ENCODE peak calls at places on chromosomes 5 and 9, in ten cellular contexts. One of them, this sample, is unnamed.

GRCh38 chr5:113896789-113897188 is 383.3 kb downstream of the YTHDC2 start:
- DNase-seq in left lobe of liver: no peak
- DNase-seq in CD8-positive, alpha-beta T cell: no peak
- DNase-seq in natural killer cell treated with Interleukin-12 subunit alpha and Interleukin-12 subunit beta and Interleukin-15 and Interleukin-18, amount 100 ng/mL, for 72 hours: no peak
- DNase-seq in iris pigment epithelial cell: no peak
- DNase-seq in SHP77: no peak
- DNase-seq in NCI-H748 treated with DMSO at 0.1 percent for 48 hours: no peak
- DNase-seq in Panc1: no peak
- DNase-seq in amygdala: no peak
- DNase-seq in Calu3: no peak
- DNase-seq in this sample: no peak

GRCh38 chr9:115633099-115633498 is 515.1 kb upstream of the TNC start:
- DNase-seq in NCI-H748 treated with DMSO at 0.1 percent for 48 hours: no peak
- DNase-seq in amygdala: no peak
- DNase-seq in natural killer cell treated with Interleukin-12 subunit alpha and Interleukin-12 subunit beta and Interleukin-15 and Interleukin-18, amount 100 ng/mL, for 72 hours: no peak
- DNase-seq in SHP77: no peak
- DNase-seq in CD8-positive, alpha-beta T cell: no peak
- DNase-seq in iris pigment epithelial cell: peak
- DNase-seq in Calu3: no peak
- DNase-seq in Panc1: no peak
- DNase-seq in left lobe of liver: no peak
- DNase-seq in this sample: no peak

GRCh38 chr5:148932355-148932935 is 106.0 kb downstream of the ADRB2 start:
- DNase-seq in iris pigment epithelial cell: no peak
- DNase-seq in Calu3: no peak
- DNase-seq in Panc1: no peak
- DNase-seq in amygdala: no peak
- DNase-seq in SHP77: no peak
- DNase-seq in NCI-H748 treated with DMSO at 0.1 percent for 48 hours: no peak
- DNase-seq in CD8-positive, alpha-beta T cell: no peak
- DNase-seq in natural killer cell treated with Interleukin-12 subunit alpha and Interleukin-12 subunit beta and Interleukin-15 and Interleukin-18, amount 100 ng/mL, for 72 hours: no peak
- DNase-seq in left lobe of liver: no peak
- DNase-seq in this sample: no peak

GRCh38 chr5:56464935-56465756 is 232.0 kb upstream of the ANKRD55 start:
- DNase-seq in amygdala: no peak
- DNase-seq in Calu3: no peak
- DNase-seq in Panc1: no peak
- DNase-seq in SHP77: no peak
- DNase-seq in left lobe of liver: no peak
- DNase-seq in iris pigment epithelial cell: no peak
- DNase-seq in CD8-positive, alpha-beta T cell: no peak
- DNase-seq in natural killer cell treated with Interleukin-12 subunit alpha and Interleukin-12 subunit beta and Interleukin-15 and Interleukin-18, amount 100 ng/mL, for 72 hours: no peak
- DNase-seq in NCI-H748 treated with DMSO at 0.1 percent for 48 hours: no peak
- DNase-seq in this sample: no peak

GRCh38 chr9:5851445-5851844 is 18.5 kb upstream of the ERMP1 start:
- DNase-seq in Calu3: peak
- DNase-seq in NCI-H748 treated with DMSO at 0.1 percent for 48 hours: no peak
- DNase-seq in amygdala: no peak
- DNase-seq in Panc1: no peak
- DNase-seq in left lobe of liver: no peak
- DNase-seq in iris pigment epithelial cell: peak
- DNase-seq in natural killer cell treated with Interleukin-12 subunit alpha and Interleukin-12 subunit beta and Interleukin-15 and Interleukin-18, amount 100 ng/mL, for 72 hours: peak
- DNase-seq in CD8-positive, alpha-beta T cell: peak
- DNase-seq in SHP77: no peak
- DNase-seq in this sample: no peak

GRCh38 chr9:76107487-76107886 is 217.0 kb downstream of the PCSK5 start:
- DNase-seq in iris pigment epithelial cell: peak
- DNase-seq in CD8-positive, alpha-beta T cell: no peak
- DNase-seq in Panc1: no peak
- DNase-seq in left lobe of liver: no peak
- DNase-seq in NCI-H748 treated with DMSO at 0.1 percent for 48 hours: no peak
- DNase-seq in amygdala: no peak
- DNase-seq in Calu3: no peak
- DNase-seq in SHP77: no peak
- DNase-seq in natural killer cell treated with Interleukin-12 subunit alpha and Interleukin-12 subunit beta and Interleukin-15 and Interleukin-18, amount 100 ng/mL, for 72 hours: no peak
- DNase-seq in this sample: no peak

GRCh38 chr5:174328626-174329299 is 283.3 kb downstream of the NSG2 start:
- DNase-seq in natural killer cell treated with Interleukin-12 subunit alpha and Interleukin-12 subunit beta and Interleukin-15 and Interleukin-18, amount 100 ng/mL, for 72 hours: no peak
- DNase-seq in left lobe of liver: no peak
- DNase-seq in amygdala: no peak
- DNase-seq in NCI-H748 treated with DMSO at 0.1 percent for 48 hours: no peak
- DNase-seq in iris pigment epithelial cell: no peak
- DNase-seq in SHP77: no peak
- DNase-seq in CD8-positive, alpha-beta T cell: no peak
- DNase-seq in Panc1: no peak
- DNase-seq in Calu3: no peak
- DNase-seq in this sample: no peak

GRCh38 chr9:115739096-115739875 is 414.3 kb upstream of the PAPPA start:
- DNase-seq in NCI-H748 treated with DMSO at 0.1 percent for 48 hours: no peak
- DNase-seq in iris pigment epithelial cell: peak
- DNase-seq in Panc1: no peak
- DNase-seq in CD8-positive, alpha-beta T cell: no peak
- DNase-seq in Calu3: no peak
- DNase-seq in natural killer cell treated with Interleukin-12 subunit alpha and Interleukin-12 subunit beta and Interleukin-15 and Interleukin-18, amount 100 ng/mL, for 72 hours: no peak
- DNase-seq in SHP77: no peak
- DNase-seq in amygdala: no peak
- DNase-seq in left lobe of liver: no peak
- DNase-seq in this sample: no peak

GRCh38 chr5:158154226-158155005 is 295.5 kb upstream of the CLINT1 start:
- DNase-seq in natural killer cell treated with Interleukin-12 subunit alpha and Interleukin-12 subunit beta and Interleukin-15 and Interleukin-18, amount 100 ng/mL, for 72 hours: no peak
- DNase-seq in Panc1: no peak
- DNase-seq in NCI-H748 treated with DMSO at 0.1 percent for 48 hours: no peak
- DNase-seq in SHP77: no peak
- DNase-seq in iris pigment epithelial cell: peak
- DNase-seq in Calu3: no peak
- DNase-seq in amygdala: no peak
- DNase-seq in left lobe of liver: no peak
- DNase-seq in CD8-positive, alpha-beta T cell: no peak
- DNase-seq in this sample: no peak

GRCh38 chr5:139881145-139881733 is 85.6 kb downstream of the PSD2 start:
- DNase-seq in iris pigment epithelial cell: no peak
- DNase-seq in Calu3: no peak
- DNase-seq in SHP77: no peak
- DNase-seq in CD8-positive, alpha-beta T cell: no peak
- DNase-seq in left lobe of liver: no peak
- DNase-seq in amygdala: no peak
- DNase-seq in Panc1: no peak
- DNase-seq in NCI-H748 treated with DMSO at 0.1 percent for 48 hours: no peak
- DNase-seq in natural killer cell treated with Interleukin-12 subunit alpha and Interleukin-12 subunit beta and Interleukin-15 and Interleukin-18, amount 100 ng/mL, for 72 hours: no peak
- DNase-seq in this sample: no peak

GRCh38 chr9:137095664-137096517 is 9.1 kb downstream of the MAN1B1 start:
- DNase-seq in Calu3: no peak
- DNase-seq in NCI-H748 treated with DMSO at 0.1 percent for 48 hours: no peak
- DNase-seq in CD8-positive, alpha-beta T cell: peak
- DNase-seq in Panc1: no peak
- DNase-seq in amygdala: no peak
- DNase-seq in left lobe of liver: no peak
- DNase-seq in natural killer cell treated with Interleukin-12 subunit alpha and Interleukin-12 subunit beta and Interleukin-15 and Interleukin-18, amount 100 ng/mL, for 72 hours: peak
- DNase-seq in SHP77: peak
- DNase-seq in iris pigment epithelial cell: no peak
- DNase-seq in this sample: no peak

GRCh38 chr5:122295138-122295537 is 16.9 kb upstream of the SNCAIP start:
- DNase-seq in SHP77: peak
- DNase-seq in iris pigment epithelial cell: no peak
- DNase-seq in NCI-H748 treated with DMSO at 0.1 percent for 48 hours: peak
- DNase-seq in CD8-positive, alpha-beta T cell: no peak
- DNase-seq in Calu3: no peak
- DNase-seq in amygdala: no peak
- DNase-seq in Panc1: no peak
- DNase-seq in natural killer cell treated with Interleukin-12 subunit alpha and Interleukin-12 subunit beta and Interleukin-15 and Interleukin-18, amount 100 ng/mL, for 72 hours: no peak
- DNase-seq in left lobe of liver: no peak
- DNase-seq in this sample: peak

GRCh38 chr5:107893642-107894041 is 222.9 kb upstream of the EFNA5 start:
- DNase-seq in left lobe of liver: no peak
- DNase-seq in SHP77: no peak
- DNase-seq in CD8-positive, alpha-beta T cell: no peak
- DNase-seq in natural killer cell treated with Interleukin-12 subunit alpha and Interleukin-12 subunit beta and Interleukin-15 and Interleukin-18, amount 100 ng/mL, for 72 hours: no peak
- DNase-seq in iris pigment epithelial cell: peak
- DNase-seq in Calu3: peak
- DNase-seq in Panc1: no peak
- DNase-seq in NCI-H748 treated with DMSO at 0.1 percent for 48 hours: no peak
- DNase-seq in amygdala: no peak
- DNase-seq in this sample: no peak

GRCh38 chr9:87674565-87675299 is 51.2 kb upstream of the CTSL start:
- DNase-seq in Panc1: no peak
- DNase-seq in natural killer cell treated with Interleukin-12 subunit alpha and Interleukin-12 subunit beta and Interleukin-15 and Interleukin-18, amount 100 ng/mL, for 72 hours: no peak
- DNase-seq in Calu3: no peak
- DNase-seq in NCI-H748 treated with DMSO at 0.1 percent for 48 hours: no peak
- DNase-seq in left lobe of liver: no peak
- DNase-seq in iris pigment epithelial cell: peak
- DNase-seq in CD8-positive, alpha-beta T cell: no peak
- DNase-seq in SHP77: no peak
- DNase-seq in amygdala: no peak
- DNase-seq in this sample: no peak

GRCh38 chr9:15578719-15579118 is 25.9 kb downstream of the CCDC171 start:
- DNase-seq in SHP77: no peak
- DNase-seq in natural killer cell treated with Interleukin-12 subunit alpha and Interleukin-12 subunit beta and Interleukin-15 and Interleukin-18, amount 100 ng/mL, for 72 hours: no peak
- DNase-seq in left lobe of liver: no peak
- DNase-seq in amygdala: no peak
- DNase-seq in CD8-positive, alpha-beta T cell: no peak
- DNase-seq in NCI-H748 treated with DMSO at 0.1 percent for 48 hours: no peak
- DNase-seq in iris pigment epithelial cell: peak
- DNase-seq in Panc1: no peak
- DNase-seq in Calu3: no peak
- DNase-seq in this sample: no peak

GRCh38 chr5:175288048-175288621 is 155.8 kb downstream of the DRD1 start:
- DNase-seq in natural killer cell treated with Interleukin-12 subunit alpha and Interleukin-12 subunit beta and Interleukin-15 and Interleukin-18, amount 100 ng/mL, for 72 hours: no peak
- DNase-seq in CD8-positive, alpha-beta T cell: peak
- DNase-seq in left lobe of liver: no peak
- DNase-seq in SHP77: no peak
- DNase-seq in amygdala: no peak
- DNase-seq in Calu3: no peak
- DNase-seq in iris pigment epithelial cell: peak
- DNase-seq in Panc1: no peak
- DNase-seq in NCI-H748 treated with DMSO at 0.1 percent for 48 hours: no peak
- DNase-seq in this sample: peak

GRCh38 chr5:171874210-171874609 is 88.6 kb downstream of the SMIM23 start:
- DNase-seq in amygdala: no peak
- DNase-seq in SHP77: no peak
- DNase-seq in left lobe of liver: no peak
- DNase-seq in Calu3: no peak
- DNase-seq in iris pigment epithelial cell: peak
- DNase-seq in natural killer cell treated with Interleukin-12 subunit alpha and Interleukin-12 subunit beta and Interleukin-15 and Interleukin-18, amount 100 ng/mL, for 72 hours: no peak
- DNase-seq in CD8-positive, alpha-beta T cell: no peak
- DNase-seq in NCI-H748 treated with DMSO at 0.1 percent for 48 hours: no peak
- DNase-seq in Panc1: no peak
- DNase-seq in this sample: no peak

GRCh38 chr9:83062653-83063527 is at the start of gene RASEF:
- DNase-seq in Panc1: no peak
- DNase-seq in left lobe of liver: peak
- DNase-seq in natural killer cell treated with Interleukin-12 subunit alpha and Interleukin-12 subunit beta and Interleukin-15 and Interleukin-18, amount 100 ng/mL, for 72 hours: no peak
- DNase-seq in SHP77: no peak
- DNase-seq in iris pigment epithelial cell: peak
- DNase-seq in CD8-positive, alpha-beta T cell: no peak
- DNase-seq in Calu3: peak
- DNase-seq in amygdala: no peak
- DNase-seq in NCI-H748 treated with DMSO at 0.1 percent for 48 hours: peak
- DNase-seq in this sample: peak

GRCh38 chr9:36034234-36034633 is 2.5 kb upstream of the RECK start:
- DNase-seq in NCI-H748 treated with DMSO at 0.1 percent for 48 hours: no peak
- DNase-seq in amygdala: no peak
- DNase-seq in Panc1: no peak
- DNase-seq in iris pigment epithelial cell: no peak
- DNase-seq in left lobe of liver: no peak
- DNase-seq in SHP77: no peak
- DNase-seq in CD8-positive, alpha-beta T cell: no peak
- DNase-seq in natural killer cell treated with Interleukin-12 subunit alpha and Interleukin-12 subunit beta and Interleukin-15 and Interleukin-18, amount 100 ng/mL, for 72 hours: no peak
- DNase-seq in Calu3: no peak
- DNase-seq in this sample: no peak

GRCh38 chr9:137685886-137686420 is 67.1 kb downstream of the EHMT1 start:
- DNase-seq in Panc1: no peak
- DNase-seq in iris pigment epithelial cell: no peak
- DNase-seq in CD8-positive, alpha-beta T cell: no peak
- DNase-seq in left lobe of liver: no peak
- DNase-seq in amygdala: no peak
- DNase-seq in natural killer cell treated with Interleukin-12 subunit alpha and Interleukin-12 subunit beta and Interleukin-15 and Interleukin-18, amount 100 ng/mL, for 72 hours: no peak
- DNase-seq in SHP77: no peak
- DNase-seq in Calu3: no peak
- DNase-seq in NCI-H748 treated with DMSO at 0.1 percent for 48 hours: no peak
- DNase-seq in this sample: no peak

GRCh38 chr9:114592356-114592755 is 4.8 kb downstream of the ATP6V1G1 start:
- DNase-seq in natural killer cell treated with Interleukin-12 subunit alpha and Interleukin-12 subunit beta and Interleukin-15 and Interleukin-18, amount 100 ng/mL, for 72 hours: no peak
- DNase-seq in SHP77: no peak
- DNase-seq in amygdala: no peak
- DNase-seq in Panc1: no peak
- DNase-seq in iris pigment epithelial cell: peak
- DNase-seq in NCI-H748 treated with DMSO at 0.1 percent for 48 hours: no peak
- DNase-seq in left lobe of liver: no peak
- DNase-seq in CD8-positive, alpha-beta T cell: peak
- DNase-seq in Calu3: no peak
- DNase-seq in this sample: no peak

GRCh38 chr9:69376651-69377050 is 51.6 kb downstream of the ENTREP1 start:
- DNase-seq in Panc1: no peak
- DNase-seq in iris pigment epithelial cell: peak
- DNase-seq in CD8-positive, alpha-beta T cell: no peak
- DNase-seq in NCI-H748 treated with DMSO at 0.1 percent for 48 hours: no peak
- DNase-seq in left lobe of liver: no peak
- DNase-seq in SHP77: no peak
- DNase-seq in amygdala: no peak
- DNase-seq in Calu3: no peak
- DNase-seq in natural killer cell treated with Interleukin-12 subunit alpha and Interleukin-12 subunit beta and Interleukin-15 and Interleukin-18, amount 100 ng/mL, for 72 hours: no peak
- DNase-seq in this sample: no peak